ENCODE peak calls at places on chromosomes 4 and X, in eight cellular contexts. L is HT-29; J is gastrocnemius medialis; S is cardiac muscle cell; V is HCEC 1CT; Z is CD8-positive, alpha-beta T cell; R is Daoy; K is AML-193. I is an unnamed sample.

GRCh38 chr4:77052352-77052751 is 23.4 kb downstream of the CCNI start:
- DNase-seq in L (peak), J (no peak), S (peak), V (peak), Z (peak), R (peak), K (peak), I (no peak)

GRCh38 chr4:123547167-123547817 is 150.7 kb downstream of the SPRY1 start:
- DNase-seq in L (peak), J (no peak), S (no peak), V (no peak), Z (no peak), R (no peak), K (no peak), I (peak)

GRCh38 chr4:168558587-168558986 is 61.7 kb downstream of the PALLD start:
- DNase-seq in L (no peak), J (no peak), S (peak), V (peak), Z (no peak), R (peak), K (no peak), I (no peak)

GRCh38 chrX:19046343-19047215 is 62.7 kb upstream of the PHKA2 start:
- DNase-seq in L (no peak), J (no peak), S (no peak), V (peak), Z (no peak), R (peak), K (no peak), I (peak)

GRCh38 chr4:132332932-132333722 is 816.0 kb upstream of the PCDH10 start:
- DNase-seq in L (peak), J (no peak), S (peak), V (peak), Z (no peak), R (no peak), K (peak), I (peak)

GRCh38 chrX:15948318-15948660 is 93.7 kb upstream of the AP1S2 start:
- DNase-seq in L (no peak), J (no peak), S (no peak), V (no peak), Z (no peak), R (no peak), K (no peak), I (no peak)

GRCh38 chr4:154559141-154559841 is 3.5 kb upstream of the FGB start:
- DNase-seq in L (peak), J (no peak), S (peak), V (peak), Z (no peak), R (peak), K (peak), I (peak)

GRCh38 chr4:187357045-187357643 is 633.5 kb upstream of the FAT1 start:
- DNase-seq in L (no peak), J (no peak), S (no peak), V (no peak), Z (no peak), R (no peak), K (no peak), I (no peak)

GRCh38 chr4:38279077-38279476 is 318.9 kb downstream of the PTTG2 start:
- DNase-seq in L (peak), J (no peak), S (no peak), V (no peak), Z (no peak), R (no peak), K (no peak), I (no peak)

GRCh38 chrX:150664290-150664689 is 28.9 kb upstream of the MTMR1 start:
- DNase-seq in L (no peak), J (peak), S (no peak), V (no peak), Z (no peak), R (peak), K (no peak), I (no peak)

GRCh38 chr4:110869862-110870577 is 247.1 kb upstream of the PITX2 start:
- DNase-seq in L (peak), J (no peak), S (no peak), V (no peak), Z (no peak), R (no peak), K (no peak), I (no peak)

GRCh38 chrX:30627818-30628652 is 25.2 kb upstream of the GK start:
- DNase-seq in L (no peak), J (no peak), S (peak), V (no peak), Z (no peak), R (no peak), K (no peak), I (no peak)

GRCh38 chrX:130172127-130172834 is 519 bp downstream of the RAB33A start:
- DNase-seq in L (no peak), J (no peak), S (no peak), V (no peak), Z (no peak), R (no peak), K (no peak), I (no peak)

GRCh38 chr4:73828945-73829344 is 7.5 kb upstream of the CXCL6 start:
- DNase-seq in L (no peak), J (no peak), S (peak), V (peak), Z (no peak), R (no peak), K (peak), I (no peak)

GRCh38 chr4:100421356-100421978 is 96.4 kb downstream of the EMCN start:
- DNase-seq in L (peak), J (no peak), S (peak), V (peak), Z (no peak), R (no peak), K (peak), I (peak)

GRCh38 chrX:40415675-40416074 is 165.1 kb upstream of the ATP6AP2 start:
- DNase-seq in L (no peak), J (no peak), S (no peak), V (no peak), Z (no peak), R (peak), K (no peak), I (no peak)

GRCh38 chr4:122117743-122118142 is 34.4 kb upstream of the BLTP1 start:
- DNase-seq in L (no peak), J (no peak), S (peak), V (peak), Z (peak), R (peak), K (no peak), I (no peak)

GRCh38 chrX:13051529-13052172 is 7.2 kb upstream of the FAM9C start:
- DNase-seq in L (no peak), J (no peak), S (peak), V (no peak), Z (peak), R (no peak), K (no peak), I (peak)

GRCh38 chrX:45775462-45775861 is 574.8 kb upstream of the DIPK2B start:
- DNase-seq in L (no peak), J (no peak), S (peak), V (peak), Z (no peak), R (peak), K (no peak), I (peak)

GRCh38 chr4:105198541-105198940 is 51.9 kb downstream of the TET2 start:
- DNase-seq in L (no peak), J (no peak), S (no peak), V (peak), Z (no peak), R (no peak), K (no peak), I (no peak)

GRCh38 chrX:129678176-129678880 is 23.6 kb upstream of the APLN start:
- DNase-seq in L (peak), J (peak), S (no peak), V (no peak), Z (peak), R (no peak), K (peak), I (no peak)

GRCh38 chr4:55838356-55838755 is 15.1 kb upstream of the EXOC1 start:
- DNase-seq in L (no peak), J (no peak), S (no peak), V (peak), Z (no peak), R (no peak), K (no peak), I (peak)

GRCh38 chr4:152591361-152591760 is 55.5 kb upstream of the FBXW7 start:
- DNase-seq in L (no peak), J (no peak), S (peak), V (no peak), Z (peak), R (no peak), K (no peak), I (peak)

GRCh38 chr4:150943831-150944230 is 71.3 kb downstream of the LRBA start:
- DNase-seq in L (no peak), J (no peak), S (peak), V (no peak), Z (no peak), R (no peak), K (no peak), I (no peak)

GRCh38 chr4:23710298-23710697 is 179.5 kb downstream of the PPARGC1A start:
- DNase-seq in L (no peak), J (no peak), S (no peak), V (no peak), Z (no peak), R (no peak), K (no peak), I (no peak)

GRCh38 chrX:81174286-81174685 is 27.4 kb downstream of the HMGN5 start:
- DNase-seq in L (peak), J (no peak), S (peak), V (peak), Z (no peak), R (no peak), K (peak), I (no peak)

GRCh38 chr4:153733751-153734448 is 25.9 kb downstream of the RNF175 start:
- DNase-seq in L (no peak), J (no peak), S (no peak), V (no peak), Z (no peak), R (no peak), K (no peak), I (no peak)

GRCh38 chrX:38804481-38805293 is 3.4 kb downstream of the MID1IP1 start:
- DNase-seq in L (peak), J (peak), S (peak), V (peak), Z (peak), R (peak), K (no peak), I (peak)

GRCh38 chrX:41655631-41656030 is 33.1 kb upstream of the GPR34 start:
- DNase-seq in L (no peak), J (no peak), S (no peak), V (peak), Z (no peak), R (peak), K (no peak), I (peak)

GRCh38 chr4:25884040-25884788 is 21.4 kb upstream of the SEL1L3 start:
- DNase-seq in L (no peak), J (no peak), S (peak), V (peak), Z (no peak), R (peak), K (no peak), I (peak)